ENCODE peak calls at places on chromosomes 1 and 21, in six cellular contexts. K is astrocyte of the spinal cord, U is adrenal gland, F is upper lobe of right lung, N is GM23248, E is H7. P is an unnamed sample.

GRCh38 chr1:168408531-168409242 is 128.0 kb downstream of the TBX19 start:
- DNase-seq in K (peak; percentile 53), U (no peak), F (no peak), N (peak; percentile 37), E (no peak), P (no peak)

GRCh38 chr1:61170328-61171238 is 88.2 kb downstream of the NFIA start:
- DNase-seq in K (no peak), U (no peak), F (no peak), N (peak; percentile 71), E (no peak), P (no peak)

GRCh38 chr1:209733409-209734192 is 22.3 kb upstream of the TRAF3IP3 start:
- DNase-seq in K (no peak), U (no peak), F (no peak), N (peak; percentile 78), E (no peak), P (peak; percentile 50)

GRCh38 chr1:38578444-38578951 is 281.1 kb downstream of the RRAGC start:
- DNase-seq in K (no peak), U (peak; percentile 13), F (peak; percentile 83), N (no peak), E (peak; percentile 84), P (no peak)

GRCh38 chr1:56758135-56758534 is 61.1 kb downstream of the FYB2 start:
- DNase-seq in K (no peak), U (peak; percentile 54), F (no peak), N (no peak), E (peak; percentile 37), P (no peak)

GRCh38 chr1:171984262-171984661 is 143.0 kb downstream of the DNM3 start:
- DNase-seq in K (no peak), U (peak; percentile 76), F (no peak), N (peak; percentile 12), E (no peak), P (no peak)

GRCh38 chr1:17233675-17234074 is 15.2 kb upstream of the PADI3 start:
- DNase-seq in K (peak; percentile 96), U (peak; percentile 58), F (peak; percentile 85), N (peak; percentile 96), E (no peak), P (peak; percentile 81)

GRCh38 chr1:77538956-77539509 is 143.4 kb downstream of the ZZZ3 start:
- DNase-seq in K (peak; percentile 92), U (no peak), F (no peak), N (peak; percentile 94), E (no peak), P (peak; percentile 85)

GRCh38 chr1:110643886-110644285 is 30.9 kb downstream of the KCNA3 start:
- DNase-seq in K (no peak), U (no peak), F (no peak), N (no peak), E (no peak), P (no peak)

GRCh38 chr1:169250022-169250421 is 117.6 kb downstream of the NME7 start:
- DNase-seq in K (peak; percentile 19), U (no peak), F (no peak), N (no peak), E (no peak), P (no peak)

GRCh38 chr21:15130751-15131150 is 66.0 kb upstream of the NRIP1 start:
- DNase-seq in K (peak; percentile 15), U (no peak), F (no peak), N (no peak), E (no peak), P (peak; percentile 9)

GRCh38 chr1:211326528-211327340 is at the start of gene TRAF5:
- DNase-seq in K (peak; percentile 39), U (peak; percentile 63), F (peak; percentile 81), N (peak; percentile 72), E (peak; percentile 89), P (no peak)

GRCh38 chr1:145978477-145978859 is 14.0 kb downstream of the POLR3GL start:
- DNase-seq in K (no peak), U (no peak), F (no peak), N (no peak), E (no peak), P (no peak)
- H3K4me3 ChIP-seq in K (no peak overlapping the region), U (no peak overlapping the region), F (peak overlapping the region; percentile 35), N (peak overlapping the region; percentile 64), E (no peak overlapping the region), P (peak overlapping the region; percentile 37)

GRCh38 chr1:177138347-177138746 is 26.2 kb downstream of the ASTN1 start:
- DNase-seq in K (no peak), U (no peak), F (no peak), N (no peak), E (no peak), P (no peak)

GRCh38 chr1:177137814-177138213 is 26.7 kb downstream of the ASTN1 start:
- DNase-seq in K (no peak), U (no peak), F (no peak), N (no peak), E (peak; percentile 11), P (no peak)

GRCh38 chr1:177142013-177142412 is 22.5 kb downstream of the ASTN1 start:
- DNase-seq in K (no peak), U (no peak), F (no peak), N (no peak), E (no peak), P (no peak)

GRCh38 chr1:177145102-177145779 is 19.3 kb downstream of the ASTN1 start:
- DNase-seq in K (no peak), U (no peak), F (no peak), N (no peak), E (no peak), P (no peak)

DNA sequence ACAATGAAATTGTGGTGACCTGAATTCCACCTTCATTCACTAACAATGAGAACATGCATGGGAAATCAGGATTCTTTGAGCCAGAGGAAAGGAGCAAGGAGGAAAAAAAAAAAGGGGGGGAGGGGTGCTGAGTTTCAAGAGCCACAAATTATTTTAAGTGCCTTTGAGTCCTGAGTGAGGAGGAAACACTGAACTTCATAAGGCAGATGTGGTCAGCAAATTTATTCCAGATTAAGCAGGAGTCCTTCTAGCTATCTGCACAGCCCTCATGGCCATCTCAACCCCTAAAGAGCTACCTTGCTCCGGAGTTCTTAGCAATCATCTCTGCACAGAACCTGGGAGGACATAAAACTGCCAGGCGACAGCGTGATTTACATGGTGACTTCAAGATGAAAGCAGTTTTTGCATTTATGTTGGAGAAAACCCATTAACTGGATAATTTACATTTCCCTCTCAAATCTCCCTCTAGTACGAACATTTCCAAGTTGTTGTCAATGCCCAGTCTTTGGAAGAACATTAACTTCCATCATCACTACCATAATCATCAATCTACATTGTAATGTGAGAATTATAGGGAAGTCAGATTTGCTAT is 21.6 kb downstream of the ASTN1 start:
- DNase-seq in K (no peak), U (no peak), F (no peak), N (no peak), E (no peak), P (no peak)
- H3K4me3 ChIP-seq in K (no peak overlapping the region), U (no peak overlapping the region), F (no peak overlapping the region), N (no peak overlapping the region), E (no peak overlapping the region), P (no peak overlapping the region)

DNA sequence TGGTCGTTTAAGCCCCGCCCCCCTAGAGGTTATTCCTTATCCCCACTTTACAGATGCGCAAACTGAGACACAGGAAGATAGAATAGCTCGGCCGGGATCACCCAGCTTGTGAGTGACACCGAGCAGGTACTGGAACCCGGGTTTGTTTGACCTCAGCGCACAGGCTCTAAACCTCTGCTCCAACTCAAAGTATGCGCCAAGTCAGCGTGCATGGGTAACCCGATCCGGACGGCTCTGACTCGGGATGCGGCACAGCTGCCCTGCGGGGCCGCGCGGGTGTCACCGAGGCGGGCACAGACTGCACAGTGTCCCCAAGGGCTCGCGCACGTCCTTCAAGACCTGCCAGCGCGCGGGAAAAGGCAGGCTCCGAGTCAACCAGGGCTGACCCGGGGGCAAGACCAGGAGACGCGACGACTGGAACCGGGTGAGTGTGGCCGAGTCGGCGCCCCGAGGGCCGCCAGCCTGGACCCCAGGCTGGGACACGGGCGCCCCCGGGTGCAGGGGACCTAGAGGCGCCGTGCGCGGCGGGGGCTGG is 102.0 kb upstream of the SOD1 start:
- DNase-seq in K (no peak), U (no peak), F (peak; percentile 47), N (no peak), E (no peak), P (no peak)
- H3K4me3 ChIP-seq in K (peak overlapping the region; percentile 61), U (no peak overlapping the region), F (peak overlapping the region; percentile 62), N (no peak overlapping the region), E (peak overlapping the region; percentile 77), P (peak overlapping the region; percentile 59)

DNA sequence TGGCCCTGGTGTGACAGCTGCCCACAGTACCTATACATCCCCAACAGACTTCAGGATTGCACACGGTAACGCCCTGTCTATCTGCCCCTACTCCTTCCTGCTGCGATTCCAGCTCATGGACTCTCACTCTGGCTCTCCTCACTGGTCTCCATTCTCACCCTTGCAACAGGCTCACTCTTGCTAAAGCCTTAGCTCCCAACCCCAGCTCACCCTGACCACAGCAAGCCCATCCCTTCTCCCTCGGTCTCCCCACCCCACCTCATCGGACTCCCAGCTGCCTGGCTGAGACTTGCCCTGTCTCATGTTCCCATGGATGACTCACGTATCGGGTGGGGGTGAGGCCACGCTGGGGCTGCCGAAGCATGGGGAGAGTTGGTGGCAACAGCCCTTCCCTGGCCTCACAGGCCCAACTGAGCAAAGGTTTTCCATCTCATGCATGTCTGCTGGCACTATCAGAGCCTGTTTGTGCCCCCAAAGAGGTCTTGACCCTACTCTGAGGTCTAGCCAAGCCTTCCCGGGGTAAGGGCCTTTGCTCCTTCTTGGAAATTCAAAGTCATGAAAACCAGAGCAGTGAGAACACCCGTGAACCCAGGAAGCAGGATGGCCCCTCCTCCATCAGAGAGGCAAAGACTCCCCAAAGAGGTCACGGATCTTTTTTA is 7.1 kb downstream of the PHLDA3 start:
- DNase-seq in K (peak; percentile 98), U (peak; percentile 93), F (peak; percentile 89), N (peak; percentile 99), E (no peak), P (peak; percentile 99)
- H3K4me3 ChIP-seq in K (no peak overlapping the region), U (no peak overlapping the region), F (no peak overlapping the region), N (peak overlapping the region; percentile 27), E (no peak overlapping the region), P (no peak overlapping the region)